ENCODE peak calls at places on chromosome 19, in four cellular contexts. W, A, C and H are unnamed samples.

GRCh38 chr19:5265260-5265659 is 75.4 kb downstream of the PTPRS start:
- DNase-seq in W (no peak), A (no peak), C (no peak), H (no peak)

GRCh38 chr19:55641376-55642152 is 762 bp downstream of the ZNF580 start:
- DNase-seq in W (no peak), A (no peak), C (no peak), H (no peak)

GRCh38 chr19:15299568-15300409 is 32.5 kb downstream of the BRD4 start:
- DNase-seq in W (no peak), A (no peak), C (no peak), H (no peak)

GRCh38 chr19:36032251-36033104 is at the start of gene CLIP3:
- DNase-seq in W (no peak), A (peak; percentile 21), C (no peak), H (peak; percentile 41)

GRCh38 chr19:4712771-4713170 is 10.9 kb downstream of the DPP9 start:
- DNase-seq in W (no peak), A (no peak), C (no peak), H (no peak)

GRCh38 chr19:824885-825284 is 2.8 kb upstream of the AZU1 start:
- DNase-seq in W (no peak), A (no peak), C (no peak), H (no peak)

GRCh38 chr19:34120846-34121639 is 51.3 kb upstream of the LSM14A start:
- DNase-seq in W (peak; percentile 35), A (peak; percentile 17), C (peak; percentile 29), H (peak; percentile 41)

GRCh38 chr19:6161271-6161850 is 25.9 kb downstream of the ACSBG2 start:
- DNase-seq in W (peak; percentile 27), A (peak; percentile 19), C (peak; percentile 20), H (peak; percentile 49)

GRCh38 chr19:45824531-45825262 is 9.6 kb upstream of the RSPH6A start:
- DNase-seq in W (no peak), A (no peak), C (no peak), H (no peak)

GRCh38 chr19:457636-458035 is 3.2 kb downstream of the SHC2 start:
- DNase-seq in W (no peak), A (no peak), C (no peak), H (no peak)

GRCh38 chr19:30755581-30755980 is 383.4 kb downstream of the ZNF536 start:
- DNase-seq in W (no peak), A (no peak), C (no peak), H (no peak)